ENCODE peak calls at places on chromosomes 1 and 21, in eight cellular contexts. One of them, this sample, is unnamed.

GRCh38 chr1:247056071-247056470 is 22.5 kb downstream of the ZNF670 start:
- DNase-seq in thoracic aorta: no peak
- DNase-seq in small intestine: no peak
- DNase-seq in psoas muscle: no peak
- DNase-seq in cardiac muscle cell: no peak
- DNase-seq in ascending aorta: no peak
- DNase-seq in heart left ventricle: no peak
- DNase-seq in CD8-positive, alpha-beta T cell: no peak
- DNase-seq in this sample: no peak

GRCh38 chr1:112957133-112957812 is 1.3 kb upstream of the SLC16A1 start:
- DNase-seq in heart left ventricle: no peak
- DNase-seq in CD8-positive, alpha-beta T cell: peak; percentile 47
- DNase-seq in small intestine: peak; percentile 73
- DNase-seq in cardiac muscle cell: peak; percentile 92
- DNase-seq in thoracic aorta: no peak
- DNase-seq in ascending aorta: no peak
- DNase-seq in psoas muscle: no peak
- DNase-seq in this sample: no peak

GRCh38 chr1:183148599-183148998 is 37.5 kb upstream of the LAMC2 start:
- DNase-seq in cardiac muscle cell: peak; percentile 50
- DNase-seq in psoas muscle: no peak
- DNase-seq in CD8-positive, alpha-beta T cell: no peak
- DNase-seq in small intestine: no peak
- DNase-seq in heart left ventricle: no peak
- DNase-seq in ascending aorta: no peak
- DNase-seq in thoracic aorta: no peak
- DNase-seq in this sample: no peak

GRCh38 chr1:200364121-200364759 is 45.6 kb downstream of the ZNF281 start:
- DNase-seq in thoracic aorta: no peak
- DNase-seq in heart left ventricle: no peak
- DNase-seq in CD8-positive, alpha-beta T cell: no peak
- DNase-seq in ascending aorta: no peak
- DNase-seq in small intestine: no peak
- DNase-seq in psoas muscle: no peak
- DNase-seq in cardiac muscle cell: peak; percentile 42
- DNase-seq in this sample: no peak

GRCh38 chr21:45471229-45472052 is 66.5 kb downstream of the COL18A1 start:
- DNase-seq in thoracic aorta: no peak
- DNase-seq in cardiac muscle cell: peak; percentile 92
- DNase-seq in CD8-positive, alpha-beta T cell: peak; percentile 8
- DNase-seq in small intestine: peak; percentile 65
- DNase-seq in ascending aorta: no peak
- DNase-seq in heart left ventricle: peak; percentile 66
- DNase-seq in psoas muscle: peak; percentile 72
- DNase-seq in this sample: no peak

GRCh38 chr1:221724931-221725605 is 16.8 kb downstream of the DUSP10 start:
- DNase-seq in CD8-positive, alpha-beta T cell: no peak
- DNase-seq in cardiac muscle cell: peak; percentile 67
- DNase-seq in heart left ventricle: no peak
- DNase-seq in small intestine: no peak
- DNase-seq in thoracic aorta: no peak
- DNase-seq in psoas muscle: peak; percentile 75
- DNase-seq in ascending aorta: no peak
- DNase-seq in this sample: no peak

GRCh38 chr1:108049083-108049819 is 84.3 kb upstream of the VAV3 start:
- DNase-seq in cardiac muscle cell: peak; percentile 38
- DNase-seq in heart left ventricle: peak; percentile 61
- DNase-seq in small intestine: no peak
- DNase-seq in thoracic aorta: no peak
- DNase-seq in ascending aorta: no peak
- DNase-seq in psoas muscle: no peak
- DNase-seq in CD8-positive, alpha-beta T cell: no peak
- DNase-seq in this sample: no peak

GRCh38 chr21:37266515-37267221 is 466 bp downstream of the VPS26C start:
- DNase-seq in heart left ventricle: peak; percentile 80
- DNase-seq in thoracic aorta: no peak
- DNase-seq in cardiac muscle cell: peak; percentile 44
- DNase-seq in small intestine: no peak
- DNase-seq in psoas muscle: no peak
- DNase-seq in CD8-positive, alpha-beta T cell: no peak
- DNase-seq in ascending aorta: no peak
- DNase-seq in this sample: no peak

GRCh38 chr1:227769601-227770494 is 34.6 kb downstream of the SNAP47 start:
- DNase-seq in CD8-positive, alpha-beta T cell: no peak
- DNase-seq in ascending aorta: no peak
- DNase-seq in psoas muscle: peak; percentile 35
- DNase-seq in heart left ventricle: peak; percentile 44
- DNase-seq in cardiac muscle cell: no peak
- DNase-seq in small intestine: no peak
- DNase-seq in thoracic aorta: no peak
- DNase-seq in this sample: no peak

GRCh38 chr1:204997616-204998015 is 45.4 kb upstream of the CNTN2 start:
- DNase-seq in psoas muscle: no peak
- DNase-seq in ascending aorta: no peak
- DNase-seq in small intestine: no peak
- DNase-seq in cardiac muscle cell: peak; percentile 58
- DNase-seq in thoracic aorta: no peak
- DNase-seq in heart left ventricle: no peak
- DNase-seq in CD8-positive, alpha-beta T cell: no peak
- DNase-seq in this sample: no peak

GRCh38 chr1:95384570-95384969 is 150.6 kb downstream of the RWDD3 start:
- DNase-seq in thoracic aorta: no peak
- DNase-seq in cardiac muscle cell: peak; percentile 4
- DNase-seq in ascending aorta: no peak
- DNase-seq in CD8-positive, alpha-beta T cell: no peak
- DNase-seq in small intestine: no peak
- DNase-seq in heart left ventricle: no peak
- DNase-seq in psoas muscle: no peak
- DNase-seq in this sample: no peak

GRCh38 chr1:74415935-74416334 is 96.5 kb downstream of the LRRC53 start:
- DNase-seq in small intestine: no peak
- DNase-seq in psoas muscle: no peak
- DNase-seq in ascending aorta: no peak
- DNase-seq in cardiac muscle cell: no peak
- DNase-seq in CD8-positive, alpha-beta T cell: no peak
- DNase-seq in thoracic aorta: no peak
- DNase-seq in heart left ventricle: no peak
- DNase-seq in this sample: no peak

GRCh38 chr1:9360371-9361064 is 67.8 kb downstream of the SPSB1 start:
- DNase-seq in CD8-positive, alpha-beta T cell: no peak
- DNase-seq in psoas muscle: no peak
- DNase-seq in heart left ventricle: peak; percentile 54
- DNase-seq in ascending aorta: no peak
- DNase-seq in small intestine: no peak
- DNase-seq in thoracic aorta: no peak
- DNase-seq in cardiac muscle cell: no peak
- DNase-seq in this sample: no peak

GRCh38 chr1:71770121-71770520 is 512.2 kb downstream of the NEGR1 start:
- DNase-seq in CD8-positive, alpha-beta T cell: no peak
- DNase-seq in cardiac muscle cell: peak; percentile 19
- DNase-seq in thoracic aorta: no peak
- DNase-seq in heart left ventricle: no peak
- DNase-seq in psoas muscle: no peak
- DNase-seq in small intestine: no peak
- DNase-seq in ascending aorta: no peak
- DNase-seq in this sample: no peak

GRCh38 chr1:211632808-211633522 is 42.5 kb downstream of the NEK2 start:
- DNase-seq in cardiac muscle cell: peak; percentile 88
- DNase-seq in heart left ventricle: peak; percentile 78
- DNase-seq in CD8-positive, alpha-beta T cell: no peak
- DNase-seq in small intestine: no peak
- DNase-seq in thoracic aorta: no peak
- DNase-seq in ascending aorta: no peak
- DNase-seq in psoas muscle: no peak
- DNase-seq in this sample: no peak

GRCh38 chr1:9437931-9438330 is 101.3 kb upstream of the SLC25A33 start:
- DNase-seq in cardiac muscle cell: peak; percentile 43
- DNase-seq in small intestine: no peak
- DNase-seq in heart left ventricle: no peak
- DNase-seq in CD8-positive, alpha-beta T cell: no peak
- DNase-seq in psoas muscle: peak; percentile 87
- DNase-seq in ascending aorta: no peak
- DNase-seq in thoracic aorta: peak; percentile 65
- DNase-seq in this sample: no peak

GRCh38 chr1:29083318-29084195 is 40.1 kb downstream of the TMEM200B start:
- DNase-seq in ascending aorta: no peak
- DNase-seq in CD8-positive, alpha-beta T cell: no peak
- DNase-seq in small intestine: no peak
- DNase-seq in cardiac muscle cell: no peak
- DNase-seq in heart left ventricle: no peak
- DNase-seq in thoracic aorta: no peak
- DNase-seq in psoas muscle: no peak
- DNase-seq in this sample: no peak

GRCh38 chr1:225835752-225836151 is 25.8 kb downstream of the EPHX1 start:
- DNase-seq in CD8-positive, alpha-beta T cell: no peak
- DNase-seq in cardiac muscle cell: peak; percentile 86
- DNase-seq in ascending aorta: no peak
- DNase-seq in small intestine: no peak
- DNase-seq in heart left ventricle: peak; percentile 82
- DNase-seq in thoracic aorta: no peak
- DNase-seq in psoas muscle: peak; percentile 64
- DNase-seq in this sample: no peak

GRCh38 chr1:226870323-226871046 is at the start of gene PSEN2:
- DNase-seq in thoracic aorta: peak; percentile 20
- DNase-seq in ascending aorta: peak; percentile 24
- DNase-seq in heart left ventricle: peak; percentile 89
- DNase-seq in CD8-positive, alpha-beta T cell: no peak
- DNase-seq in cardiac muscle cell: peak; percentile 63
- DNase-seq in small intestine: peak; percentile 77
- DNase-seq in psoas muscle: peak; percentile 89
- DNase-seq in this sample: no peak

GRCh38 chr1:206608108-206608698 is 4.1 kb downstream of the EIF2D start:
- DNase-seq in heart left ventricle: no peak
- DNase-seq in small intestine: peak; percentile 37
- DNase-seq in cardiac muscle cell: peak; percentile 59
- DNase-seq in CD8-positive, alpha-beta T cell: peak; percentile 66
- DNase-seq in thoracic aorta: no peak
- DNase-seq in ascending aorta: no peak
- DNase-seq in psoas muscle: no peak
- DNase-seq in this sample: no peak

GRCh38 chr1:159942700-159943640 is 2.4 kb downstream of the IGSF9 start:
- DNase-seq in cardiac muscle cell: no peak
- DNase-seq in psoas muscle: no peak
- DNase-seq in small intestine: no peak
- DNase-seq in heart left ventricle: no peak
- DNase-seq in CD8-positive, alpha-beta T cell: no peak
- DNase-seq in ascending aorta: no peak
- DNase-seq in thoracic aorta: no peak
- DNase-seq in this sample: no peak
- H3K4me1 ChIP-seq in cardiac muscle cell: no peaks in the 10 kb centered on the region
- H3K4me1 ChIP-seq in psoas muscle: no peaks in the 10 kb centered on the region
- H3K4me1 ChIP-seq in small intestine: peaks cover 9% of the 10 kb centered on the region
- H3K4me1 ChIP-seq in heart left ventricle: peaks cover 12% of the 10 kb centered on the region
- H3K4me1 ChIP-seq in CD8-positive, alpha-beta T cell: peaks cover 12% of the 10 kb centered on the region
- H3K4me1 ChIP-seq in ascending aorta: peaks cover 11% of the 10 kb centered on the region
- H3K4me1 ChIP-seq in thoracic aorta: peaks cover 14% of the 10 kb centered on the region
- H3K4me1 ChIP-seq in this sample: peaks cover 96% of the 10 kb centered on the region

GRCh38 chr1:11099310-11100148 is at the start of gene EXOSC10:
- DNase-seq in thoracic aorta: peak; percentile 81
- DNase-seq in ascending aorta: peak; percentile 54
- DNase-seq in small intestine: peak; percentile 94
- DNase-seq in CD8-positive, alpha-beta T cell: peak; percentile 94
- DNase-seq in cardiac muscle cell: peak; percentile 90
- DNase-seq in heart left ventricle: peak; percentile 98
- DNase-seq in psoas muscle: peak; percentile 97
- DNase-seq in this sample: peak; percentile 37
- H3K27ac ChIP-seq in thoracic aorta: peak within 1 kb of the TSS; percentile 74
- H3K27ac ChIP-seq in ascending aorta: peak within 1 kb of the TSS; percentile 50
- H3K27ac ChIP-seq in small intestine: peak within 1 kb of the TSS; percentile 63
- H3K27ac ChIP-seq in CD8-positive, alpha-beta T cell: peak within 1 kb of the TSS; percentile 84
- H3K27ac ChIP-seq in cardiac muscle cell: peak within 1 kb of the TSS; percentile 95
- H3K27ac ChIP-seq in heart left ventricle: peak within 1 kb of the TSS; percentile 74
- H3K27ac ChIP-seq in psoas muscle: peak within 1 kb of the TSS; percentile 82
- H3K27ac ChIP-seq in this sample: peak within 1 kb of the TSS; percentile 89

GRCh38 chr1:109394591-109395281 is 3.0 kb downstream of the SORT1 start:
- DNase-seq in heart left ventricle: no peak
- DNase-seq in small intestine: no peak
- DNase-seq in CD8-positive, alpha-beta T cell: no peak
- DNase-seq in ascending aorta: no peak
- DNase-seq in psoas muscle: no peak
- DNase-seq in thoracic aorta: no peak
- DNase-seq in cardiac muscle cell: no peak
- DNase-seq in this sample: no peak
- H3K4me1 ChIP-seq in heart left ventricle: peaks cover 47% of the 10 kb centered on the region
- H3K4me1 ChIP-seq in small intestine: peaks cover 5% of the 10 kb centered on the region
- H3K4me1 ChIP-seq in CD8-positive, alpha-beta T cell: peaks cover 9% of the 10 kb centered on the region
- H3K4me1 ChIP-seq in ascending aorta: peaks cover 18% of the 10 kb centered on the region
- H3K4me1 ChIP-seq in psoas muscle: peaks cover 59% of the 10 kb centered on the region
- H3K4me1 ChIP-seq in thoracic aorta: peaks cover 59% of the 10 kb centered on the region
- H3K4me1 ChIP-seq in cardiac muscle cell: peaks cover 66% of the 10 kb centered on the region
- H3K4me1 ChIP-seq in this sample: peaks cover 6% of the 10 kb centered on the region

GRCh38 chr1:62589321-62589720 is 8.0 kb upstream of the ANGPTL3 start:
- DNase-seq in psoas muscle: no peak
- DNase-seq in CD8-positive, alpha-beta T cell: no peak
- DNase-seq in heart left ventricle: no peak
- DNase-seq in thoracic aorta: no peak
- DNase-seq in cardiac muscle cell: no peak
- DNase-seq in small intestine: no peak
- DNase-seq in ascending aorta: no peak
- DNase-seq in this sample: no peak

GRCh38 chr1:62588000-62588399 is 9.3 kb upstream of the ANGPTL3 start:
- DNase-seq in ascending aorta: no peak
- DNase-seq in psoas muscle: no peak
- DNase-seq in cardiac muscle cell: no peak
- DNase-seq in thoracic aorta: no peak
- DNase-seq in CD8-positive, alpha-beta T cell: no peak
- DNase-seq in small intestine: no peak
- DNase-seq in heart left ventricle: no peak
- DNase-seq in this sample: no peak

GRCh38 chr1:62590255-62590969 is 6.9 kb upstream of the ANGPTL3 start:
- DNase-seq in ascending aorta: no peak
- DNase-seq in small intestine: no peak
- DNase-seq in thoracic aorta: no peak
- DNase-seq in heart left ventricle: no peak
- DNase-seq in psoas muscle: no peak
- DNase-seq in CD8-positive, alpha-beta T cell: no peak
- DNase-seq in cardiac muscle cell: no peak
- DNase-seq in this sample: no peak

GRCh38 chr1:62590970-62591368 is 6.4 kb upstream of the ANGPTL3 start:
- DNase-seq in thoracic aorta: no peak
- DNase-seq in ascending aorta: no peak
- DNase-seq in CD8-positive, alpha-beta T cell: no peak
- DNase-seq in psoas muscle: no peak
- DNase-seq in small intestine: no peak
- DNase-seq in heart left ventricle: no peak
- DNase-seq in cardiac muscle cell: no peak
- DNase-seq in this sample: no peak

DNA sequence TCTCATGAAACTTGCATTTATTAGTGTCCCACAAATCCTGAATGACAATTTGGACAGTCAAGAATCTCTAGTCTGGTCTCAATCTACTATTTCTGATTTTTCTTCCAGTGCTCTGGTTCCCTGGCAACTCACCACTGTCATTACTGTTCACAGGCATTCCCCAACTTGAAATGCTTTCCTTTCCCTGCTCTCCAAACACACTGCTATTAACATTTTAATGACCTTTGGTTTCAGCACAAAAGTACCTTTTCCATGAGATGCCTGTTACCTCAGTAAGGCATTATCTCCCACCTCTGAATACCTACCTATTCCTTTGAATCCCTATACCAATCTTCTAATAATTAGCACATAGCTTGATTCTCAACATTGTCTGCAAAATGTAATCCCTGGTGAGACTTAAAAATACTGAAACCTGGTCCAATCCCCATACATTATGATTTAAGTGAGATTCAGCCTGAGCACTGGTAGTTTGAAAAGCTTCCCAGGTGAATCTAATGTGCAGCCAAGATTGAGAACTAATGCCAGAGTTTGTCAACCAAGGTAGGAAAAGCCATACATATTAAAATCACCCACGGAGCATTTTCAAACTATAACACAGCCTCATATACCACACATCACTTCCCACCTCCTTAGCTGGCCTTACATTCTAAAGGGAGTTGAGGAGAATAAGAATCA is 11.7 kb upstream of the ANGPTL3 start:
- DNase-seq in small intestine: no peak
- DNase-seq in CD8-positive, alpha-beta T cell: no peak
- DNase-seq in thoracic aorta: no peak
- DNase-seq in ascending aorta: no peak
- DNase-seq in psoas muscle: no peak
- DNase-seq in cardiac muscle cell: no peak
- DNase-seq in heart left ventricle: no peak
- DNase-seq in this sample: no peak
- H3K27ac ChIP-seq in small intestine: no peak overlapping the region
- H3K27ac ChIP-seq in CD8-positive, alpha-beta T cell: no peak overlapping the region
- H3K27ac ChIP-seq in thoracic aorta: no peak overlapping the region
- H3K27ac ChIP-seq in ascending aorta: no peak overlapping the region
- H3K27ac ChIP-seq in psoas muscle: no peak overlapping the region
- H3K27ac ChIP-seq in cardiac muscle cell: peak overlapping the region; percentile 66
- H3K27ac ChIP-seq in heart left ventricle: no peak overlapping the region
- H3K27ac ChIP-seq in this sample: no peak overlapping the region